ENCODE peak calls at places on chromosomes 12 and 14, in four cellular contexts. K is A549, N is HepG2, J is transverse colon. Q is an unnamed sample. For H3K4me1, the result is how much of the 10 kb centered on the place peaks cover.

GRCh38 chr12:113129664-113130456 is 5.7 kb downstream of the RASAL1 start:
- DNase-seq in K (no peak), N (no peak), J (no peak), Q (no peak)

GRCh38 chr12:94511506-94511905 is 51.8 kb upstream of the CEP83 start:
- DNase-seq in K (no peak), N (no peak), J (no peak), Q (no peak)

GRCh38 chr12:1845010-1845409 is 24.6 kb downstream of the LRTM2 start:
- DNase-seq in K (no peak), N (no peak), J (no peak), Q (peak)

GRCh38 chr12:59322473-59322872 is 273.4 kb upstream of the SLC16A7 start:
- DNase-seq in K (no peak), N (no peak), J (no peak), Q (no peak)

GRCh38 chr12:19223695-19224094 is 94.2 kb downstream of the PLEKHA5 start:
- DNase-seq in K (no peak), N (no peak), J (no peak), Q (no peak)

GRCh38 chr14:99242816-99243795 is 28.9 kb downstream of the BCL11B start:
- DNase-seq in K (no peak), N (no peak), J (no peak), Q (no peak)

GRCh38 chr14:39395555-39396254 is 36.5 kb downstream of the FBXO33 start:
- DNase-seq in K (no peak), N (no peak), J (no peak), Q (no peak)

GRCh38 chr12:80129895-80130535 is 30.7 kb downstream of the OTOGL start:
- DNase-seq in K (no peak), N (no peak), J (no peak), Q (no peak)

GRCh38 chr14:72588521-72588920 is 305.4 kb downstream of the DPF3 start:
- DNase-seq in K (no peak), N (no peak), J (no peak), Q (no peak)

GRCh38 chr12:12628013-12628412 is 16.3 kb downstream of the CREBL2 start:
- DNase-seq in K (no peak), N (no peak), J (no peak), Q (no peak)

GRCh38 chr14:30034049-30034635 is 106.5 kb upstream of the PRKD1 start:
- DNase-seq in K (no peak), N (no peak), J (no peak), Q (no peak)

GRCh38 chr14:56731187-56731586 is 79.1 kb downstream of the OTX2 start:
- DNase-seq in K (no peak), N (no peak), J (no peak), Q (no peak)

GRCh38 chr14:31705731-31706130 is 144.5 kb downstream of the NUBPL start:
- DNase-seq in K (no peak), N (no peak), J (no peak), Q (no peak)

GRCh38 chr12:43758247-43758727 is 303 bp downstream of the PUS7L start:
- DNase-seq in K (peak), N (peak), J (peak), Q (peak)

GRCh38 chr12:89783321-89784060 is 74.9 kb upstream of the ATP2B1 start:
- DNase-seq in K (no peak), N (no peak), J (no peak), Q (no peak)

GRCh38 chr14:89399594-89400068 is 17.4 kb downstream of the FOXN3 start:
- DNase-seq in K (no peak), N (peak), J (no peak), Q (peak)

GRCh38 chr14:25464078-25464477 is 414.1 kb upstream of the STXBP6 start:
- DNase-seq in K (no peak), N (no peak), J (no peak), Q (no peak)

GRCh38 chr12:53750812-53751335 is 905 bp downstream of the CISTR start:
- DNase-seq in K (no peak), N (no peak), J (peak), Q (no peak)

GRCh38 chr12:25322351-25322750 is 71.6 kb upstream of the KRAS start:
- DNase-seq in K (no peak), N (no peak), J (no peak), Q (no peak)

GRCh38 chr12:6278439-6279255 is 31.8 kb upstream of the PLEKHG6 start:
- DNase-seq in K (peak), N (peak), J (peak), Q (peak)

GRCh38 chr14:33201116-33201515 is 262.4 kb downstream of the NPAS3 start:
- DNase-seq in K (no peak), N (no peak), J (no peak), Q (no peak)

DNA sequence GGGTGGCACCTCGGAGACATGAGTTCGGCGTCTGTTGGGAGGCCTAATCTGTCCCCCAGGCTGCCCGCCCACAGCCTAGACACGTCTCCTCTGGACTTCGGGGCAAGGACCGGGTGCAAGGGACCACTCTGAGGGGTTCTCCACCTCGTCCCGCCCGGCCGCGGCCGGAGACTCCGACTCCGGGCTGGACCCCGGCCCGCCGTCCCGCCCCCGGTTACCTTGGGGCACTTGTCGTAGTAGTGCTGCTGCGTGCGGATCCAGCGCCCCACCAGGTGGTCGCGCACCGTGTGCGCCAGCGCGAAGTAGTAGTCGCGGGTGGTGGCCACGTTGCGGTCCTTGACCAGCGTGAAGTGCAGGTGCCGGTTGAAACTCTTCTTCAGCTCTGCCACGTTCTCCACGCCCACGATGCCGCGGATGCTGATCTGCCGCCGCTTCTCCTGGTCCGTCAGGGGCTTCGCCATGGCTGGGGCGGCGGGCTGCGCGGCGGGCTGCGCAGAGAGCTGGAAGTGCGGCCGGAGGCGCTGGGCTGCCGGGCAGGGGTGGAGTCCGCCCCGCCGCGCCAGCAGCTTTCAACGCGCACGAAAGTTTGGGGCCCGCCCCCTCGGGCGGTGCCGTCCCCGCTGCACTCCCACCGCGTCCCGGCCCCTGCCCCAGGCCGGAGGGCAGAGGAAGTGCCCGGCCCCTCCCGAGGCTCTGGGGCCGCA is at the start of gene PYGL:
- DNase-seq in K (peak), N (peak), J (peak), Q (peak)
- TF ChIP-seq EP300 in K (no peak), N (no peak), J (no peak), Q (no peak)

DNA sequence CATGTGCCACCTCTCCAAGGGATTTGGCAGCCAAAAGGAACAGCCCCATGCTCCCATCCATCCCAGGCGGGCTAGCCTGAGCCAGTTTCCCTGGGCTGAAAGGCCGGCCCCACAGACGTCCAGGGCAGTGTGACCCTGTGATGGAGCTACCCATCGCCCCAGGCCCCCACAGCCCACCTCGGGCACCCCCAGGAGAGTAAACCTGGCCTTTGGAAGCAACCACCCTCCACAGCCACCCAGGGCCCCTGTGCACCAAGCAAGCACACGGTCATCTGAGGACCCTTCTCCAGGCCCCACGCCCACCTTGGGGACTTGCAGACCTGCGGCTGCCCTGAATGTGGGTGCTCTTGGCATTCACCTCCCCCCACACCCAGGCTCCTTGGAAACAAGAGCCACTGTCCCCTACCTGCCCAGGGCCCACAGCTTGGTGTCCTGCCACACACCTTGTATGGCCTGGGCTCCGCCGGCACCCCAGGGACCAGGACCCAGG is 8.4 kb downstream of the AHNAK2 start:
- DNase-seq in K (no peak), N (no peak), J (no peak), Q (no peak)
- H3K4me1 ChIP-seq in K (half or more), N (under half), J (half or more), Q (half or more)

GRCh38 chr12:116556964-116557706 is 2.0 kb upstream of the MAP1LC3B2 start:
- DNase-seq in K (no peak), N (no peak), J (no peak), Q (no peak)

GRCh38 chr12:116558280-116559079 is 701 bp upstream of the MAP1LC3B2 start:
- DNase-seq in K (no peak), N (no peak), J (no peak), Q (no peak)

GRCh38 chr12:116559080-116559329 is 176 bp upstream of the MAP1LC3B2 start:
- DNase-seq in K (no peak), N (no peak), J (no peak), Q (no peak)

GRCh38 chr12:116561181-116561821 is 2.1 kb downstream of the MAP1LC3B2 start:
- DNase-seq in K (no peak), N (no peak), J (no peak), Q (no peak)

DNA sequence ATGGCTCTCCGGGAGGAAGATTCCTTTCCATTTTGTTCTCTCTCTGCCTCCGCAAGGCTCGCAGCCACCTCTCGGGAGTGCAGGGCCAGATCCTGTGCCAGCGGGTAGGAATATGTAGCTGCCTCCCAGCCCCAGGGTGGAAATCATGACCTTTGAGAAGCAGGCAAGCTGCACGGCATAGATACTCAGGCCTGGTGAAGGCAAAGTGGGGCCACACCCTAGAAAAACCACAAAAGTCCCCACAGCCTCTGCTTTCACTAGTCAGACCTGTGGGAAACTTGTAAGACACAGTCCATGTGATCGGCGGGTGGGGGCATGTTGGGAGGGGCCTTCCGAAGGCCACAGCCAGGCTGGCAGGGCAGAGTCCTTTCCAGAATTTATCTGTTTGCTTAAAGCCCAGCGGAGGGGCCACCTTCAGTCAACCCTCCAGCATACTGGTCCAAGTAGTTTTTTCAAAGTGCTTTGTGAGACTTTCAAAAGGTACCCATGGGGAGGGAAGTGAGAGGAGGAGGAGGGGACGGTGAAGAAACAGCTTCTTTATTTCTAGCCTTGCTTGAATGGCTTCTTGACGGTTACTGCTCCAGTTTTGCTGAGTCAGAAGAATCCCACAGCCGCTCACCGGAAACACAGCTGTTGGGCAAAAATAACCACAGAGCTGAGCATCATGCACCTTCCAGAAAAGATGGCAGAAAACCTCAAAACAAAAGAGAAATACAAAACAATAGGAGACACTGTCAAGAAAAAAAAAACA is at the start of gene MAP1LC3B2:
- DNase-seq in K (no peak), N (peak), J (peak), Q (peak)
- TF ChIP-seq EP300 in K (no peak), N (no peak), J (no peak), Q (no peak)

GRCh38 chr14:51582437-51582836 is 69.3 kb upstream of the FRMD6 start:
- DNase-seq in K (no peak), N (no peak), J (no peak), Q (no peak)
- H3K4me1 ChIP-seq in K (under half), N (under half), J (under half), Q (under half)

GRCh38 chr12:121793836-121794531 is 496 bp upstream of the RHOF start:
- DNase-seq in K (peak), N (peak), J (peak), Q (peak)
- TF ChIP-seq EP300 in K (no peak), N (no peak), J (no peak), Q (no peak)

GRCh38 chr12:93226356-93226755 is 151.4 kb upstream of the NUDT4 start:
- DNase-seq in K (no peak), N (no peak), J (no peak), Q (no peak)

GRCh38 chr12:93225094-93225493 is 152.6 kb upstream of the NUDT4 start:
- DNase-seq in K (no peak), N (no peak), J (no peak), Q (no peak)

GRCh38 chr12:93221841-93222240 is 155.9 kb upstream of the NUDT4 start:
- DNase-seq in K (no peak), N (peak), J (no peak), Q (no peak)

GRCh38 chr12:93219947-93220346 is 157.8 kb upstream of the NUDT4 start:
- DNase-seq in K (no peak), N (no peak), J (no peak), Q (no peak)

GRCh38 chr12:93223440-93224426 is 154.0 kb upstream of the NUDT4 start:
- DNase-seq in K (no peak), N (no peak), J (no peak), Q (no peak)
- H3K4me1 ChIP-seq in K (under half), N (under half), J (under half), Q (under half)

GRCh38 chr12:32265461-32265860 is 133.9 kb upstream of the FGD4 start:
- DNase-seq in K (no peak), N (no peak), J (no peak), Q (no peak)
- TF ChIP-seq EP300 in K (no peak), N (no peak), J (no peak), Q (no peak)

DNA sequence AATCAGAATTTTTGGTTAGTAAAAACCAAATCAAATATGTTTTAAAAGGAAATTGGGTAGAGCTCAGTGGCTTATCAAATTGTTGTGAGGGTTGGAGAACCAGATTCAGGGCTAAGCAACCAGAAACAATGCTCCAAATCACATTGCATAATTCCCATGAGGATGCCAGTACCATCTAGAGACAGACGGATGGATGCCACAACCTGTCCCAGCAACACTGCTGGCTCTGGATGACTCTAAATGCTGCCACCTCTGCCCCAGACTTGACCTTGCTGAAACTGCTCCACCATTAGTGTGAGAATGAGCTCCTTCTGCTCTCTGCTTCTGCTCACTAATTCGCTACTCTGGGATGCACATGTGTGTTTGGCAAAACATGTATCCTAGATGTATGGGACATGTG is 43.9 kb downstream of the FRS2 start:
- DNase-seq in K (no peak), N (no peak), J (no peak), Q (no peak)
- H3K4me1 ChIP-seq in K (half or more), N (under half), J (under half), Q (half or more)

DNA sequence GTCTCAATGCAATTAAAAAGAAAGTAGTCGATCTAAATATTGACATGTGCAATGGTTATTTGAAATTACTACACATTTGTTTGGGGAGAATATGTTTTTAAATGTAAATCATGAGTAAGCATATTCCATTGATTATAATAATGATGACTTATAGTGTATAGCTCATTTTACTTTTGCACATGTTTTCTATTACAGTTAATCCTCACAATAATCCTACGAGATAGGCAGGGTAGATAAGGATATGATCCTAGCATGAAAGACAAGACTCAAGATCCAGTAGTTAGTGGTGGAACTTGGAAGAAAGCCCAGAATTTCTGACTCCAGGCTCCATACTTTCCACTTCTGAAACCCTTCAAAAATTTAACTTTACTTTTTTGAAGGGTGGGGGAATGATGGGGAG is 94.0 kb downstream of the NAV3 start:
- DNase-seq in K (no peak), N (no peak), J (no peak), Q (no peak)
- TF ChIP-seq EP300 in K (no peak), N (no peak), J (no peak), Q (no peak)

DNA sequence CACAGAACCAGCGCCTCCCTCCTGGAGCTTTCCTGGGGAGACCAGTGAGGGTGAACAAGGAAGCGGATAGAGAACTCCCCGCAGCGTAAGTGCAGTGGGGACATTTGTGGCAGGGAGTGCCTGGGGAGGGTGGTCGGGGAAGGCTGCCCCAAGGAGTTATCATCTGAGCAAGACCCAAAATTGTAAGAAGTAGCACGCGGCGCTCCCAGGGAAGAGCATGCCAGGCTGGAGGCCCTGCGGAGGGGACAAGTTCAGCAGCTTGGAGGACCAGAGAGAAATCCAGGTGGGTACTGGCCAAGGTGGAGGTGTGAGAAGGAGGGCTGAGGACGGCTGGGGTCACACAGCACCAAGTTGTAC is 46.2 kb upstream of the RIMBP2 start:
- DNase-seq in K (no peak), N (no peak), J (no peak), Q (peak)
- H3K4me1 ChIP-seq in K (under half), N (under half), J (under half), Q (under half)

Q was measured in sigmoid colon.